ENCODE peak calls at places on chromosomes 13 and 19, in seven cellular contexts. B is amniotic stem cell, S is neuronal stem cell, V is NCI-H1436, J is NCI-H1092 treated with DMSO at 0.1 percent for 48 hours, O is frontal cortex, U is left cardiac atrium. M is an unnamed sample.

GRCh38 chr19:49017666-49018351 is 918 bp upstream of the LHB start:
- DNase-seq in S (no peak), O (peak; percentile 60), U (peak; percentile 73), J (no peak), B (peak; percentile 58), V (peak; percentile 51), M (peak; percentile 79)

GRCh38 chr19:18294467-18294864 is 13.0 kb upstream of the JUND start:
- DNase-seq in V (peak; percentile 53), O (no peak), J (peak; percentile 9), U (peak; percentile 73), S (no peak), B (no peak), M (no peak)

GRCh38 chr13:100517706-100518105 is 70.9 kb downstream of the GGACT start:
- DNase-seq in V (no peak), U (no peak), B (no peak), O (no peak), S (no peak), J (no peak), M (no peak)

GRCh38 chr13:26017932-26018690 is 33.7 kb downstream of the SHISA2 start:
- DNase-seq in U (no peak), O (no peak), S (no peak), V (no peak), B (no peak), J (no peak), M (no peak)

GRCh38 chr13:29464105-29464679 is 131.3 kb downstream of the SLC7A1 start:
- DNase-seq in O (no peak), B (no peak), S (no peak), V (no peak), J (no peak), U (no peak), M (no peak)

GRCh38 chr19:18440936-18441803 is 3.2 kb upstream of the ISYNA1 start:
- DNase-seq in J (no peak), U (no peak), V (no peak), B (no peak), S (no peak), O (no peak), M (no peak)

GRCh38 chr19:38597075-38597474 is 20.7 kb downstream of the MAP4K1 start:
- DNase-seq in S (no peak), B (no peak), J (no peak), V (no peak), U (no peak), O (no peak), M (no peak)

GRCh38 chr13:26442541-26442940 is 114.9 kb upstream of the WASF3 start:
- DNase-seq in J (no peak), O (no peak), U (no peak), B (no peak), S (no peak), V (no peak), M (no peak)

GRCh38 chr13:44971656-44972595 is 17.3 kb downstream of the NUFIP1 start:
- DNase-seq in O (no peak), S (no peak), B (no peak), J (no peak), V (no peak), U (no peak), M (no peak)

GRCh38 chr19:58569943-58570670 is 3.0 kb downstream of the MZF1 start:
- DNase-seq in U (peak; percentile 15), B (no peak), O (no peak), V (no peak), S (no peak), J (no peak), M (no peak)

GRCh38 chr13:114107686-114108081 is 24.7 kb downstream of the RASA3 start:
- DNase-seq in U (peak; percentile 60), O (no peak), B (peak; percentile 67), J (peak; percentile 79), S (no peak), V (no peak), M (no peak)

GRCh38 chr13:66849706-66850105 is 380.4 kb downstream of the PCDH9 start:
- DNase-seq in O (no peak), J (no peak), U (no peak), V (no peak), S (no peak), B (no peak), M (no peak)

M was measured in NAMALWA.